ENCODE peak calls at places on chromosome 5, in ten cellular contexts. Q is IMR-90, G is Peyer's patch, E is stomach, O is heart left ventricle, T is HCT116, J is tibial nerve, L is uterus, R is adrenal gland, K is A549. W is an unnamed sample.
A peak's percentile ranks its signal among the peaks of the same experiment; 100 is the strongest.

GRCh38 chr5:38673671-38674071 is 117.2 kb upstream of the LIFR start:
- DNase-seq in T (peak; percentile 6), R (no peak), G (no peak), J (no peak), L (no peak), Q (no peak), K (peak; percentile 50), E (no peak), O (no peak), W (no peak)

GRCh38 chr5:50562694-50563093 is 103.7 kb upstream of the PARP8 start:
- DNase-seq in L (no peak), R (no peak), K (no peak), G (no peak), T (no peak), O (no peak), J (no peak), E (no peak), Q (no peak), W (no peak)

GRCh38 chr5:143054480-143054941 is 284.3 kb downstream of the ARHGAP26 start:
- DNase-seq in K (no peak), J (no peak), G (no peak), L (no peak), Q (peak; percentile 60), R (no peak), T (no peak), E (no peak), O (no peak), W (no peak)

GRCh38 chr5:71482132-71482531 is 26.7 kb downstream of the BDP1 start:
- DNase-seq in J (peak; percentile 19), K (peak; percentile 63), O (no peak), L (no peak), G (no peak), T (no peak), E (no peak), R (peak; percentile 58), Q (peak; percentile 38), W (no peak)

GRCh38 chr5:69468631-69469030 is 24.0 kb upstream of the OCLN start:
- DNase-seq in T (no peak), J (no peak), K (no peak), L (no peak), Q (no peak), R (no peak), G (no peak), E (no peak), O (no peak), W (no peak)

GRCh38 chr5:103582364-103582763 is 19.8 kb upstream of the NUDT12 start:
- DNase-seq in E (no peak), Q (peak; percentile 50), G (peak; percentile 60), O (no peak), R (peak; percentile 30), T (peak; percentile 53), L (no peak), K (peak; percentile 59), J (no peak), W (peak; percentile 41)

GRCh38 chr5:177472460-177473441 is 683 bp downstream of the DBN1 start:
- DNase-seq in E (peak; percentile 52), J (no peak), Q (no peak), L (no peak), R (no peak), O (no peak), K (no peak), T (no peak), G (peak; percentile 74), W (no peak)

GRCh38 chr5:68932830-68933434 is 160.9 kb upstream of the SLC30A5 start:
- DNase-seq in T (peak; percentile 7), L (no peak), R (no peak), J (no peak), Q (no peak), K (peak; percentile 38), E (no peak), O (no peak), G (no peak), W (peak; percentile 49)

GRCh38 chr5:133824661-133825254 is 143.7 kb downstream of the C5orf15 start:
- DNase-seq in K (no peak), L (no peak), T (no peak), Q (no peak), G (peak; percentile 44), O (no peak), J (no peak), R (no peak), E (no peak), W (no peak)

GRCh38 chr5:54254482-54255198 is 55.7 kb downstream of the ARL15 start:
- DNase-seq in Q (no peak), G (no peak), O (no peak), J (no peak), L (no peak), T (no peak), E (no peak), K (peak; percentile 6), R (peak; percentile 29), W (no peak)

GRCh38 chr5:148864113-148864841 is 37.9 kb downstream of the ADRB2 start:
- DNase-seq in J (no peak), O (no peak), Q (peak; percentile 62), T (no peak), G (no peak), L (no peak), K (no peak), R (no peak), E (no peak), W (no peak)

DNA sequence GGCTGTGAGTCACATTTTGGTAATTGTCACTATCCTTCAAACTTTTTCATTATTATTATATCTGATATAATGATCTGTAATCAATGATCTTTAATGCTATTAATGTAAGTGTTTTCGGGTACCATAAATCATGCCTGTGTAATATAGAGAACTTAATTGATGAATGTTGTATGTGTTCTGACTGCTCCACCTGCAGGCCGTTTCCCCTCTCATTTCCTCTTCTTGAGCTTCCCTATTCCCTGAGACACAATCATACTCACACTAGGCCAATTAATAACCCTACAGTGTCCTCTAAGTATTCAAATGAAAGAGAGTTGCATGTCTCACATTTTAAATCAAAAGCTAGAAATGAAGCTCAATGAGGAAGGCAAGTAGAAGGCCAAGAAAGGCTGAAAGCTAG is 420.9 kb upstream of the SGCD start:
- DNase-seq in K (no peak), G (no peak), T (no peak), Q (no peak), L (no peak), R (no peak), E (no peak), J (no peak), O (no peak), W (no peak)
- TF ChIP-seq CTCF in K (no peak), G (peak; percentile 7), T (no peak), Q (no peak), L (no peak), R (no peak), E (no peak), J (no peak), O (no peak), W (no peak)

GRCh38 chr5:14173419-14174234 is 30.5 kb downstream of the TRIO start:
- DNase-seq in L (no peak), J (no peak), O (no peak), T (no peak), Q (no peak), K (no peak), G (no peak), R (no peak), E (no peak), W (no peak)

GRCh38 chr5:14172149-14172795 is 29.1 kb downstream of the TRIO start:
- DNase-seq in E (no peak), K (no peak), L (no peak), R (no peak), J (no peak), G (no peak), O (no peak), Q (no peak), T (no peak), W (no peak)

GRCh38 chr5:14174235-14174636 is 31.1 kb downstream of the TRIO start:
- DNase-seq in E (no peak), J (no peak), G (no peak), K (no peak), T (no peak), R (no peak), O (no peak), Q (peak; percentile 56), L (no peak), W (no peak)

GRCh38 chr5:14171091-14171490 is 27.9 kb downstream of the TRIO start:
- DNase-seq in G (no peak), Q (peak; percentile 74), O (no peak), L (no peak), T (no peak), E (no peak), J (no peak), R (no peak), K (no peak), W (no peak)

DNA sequence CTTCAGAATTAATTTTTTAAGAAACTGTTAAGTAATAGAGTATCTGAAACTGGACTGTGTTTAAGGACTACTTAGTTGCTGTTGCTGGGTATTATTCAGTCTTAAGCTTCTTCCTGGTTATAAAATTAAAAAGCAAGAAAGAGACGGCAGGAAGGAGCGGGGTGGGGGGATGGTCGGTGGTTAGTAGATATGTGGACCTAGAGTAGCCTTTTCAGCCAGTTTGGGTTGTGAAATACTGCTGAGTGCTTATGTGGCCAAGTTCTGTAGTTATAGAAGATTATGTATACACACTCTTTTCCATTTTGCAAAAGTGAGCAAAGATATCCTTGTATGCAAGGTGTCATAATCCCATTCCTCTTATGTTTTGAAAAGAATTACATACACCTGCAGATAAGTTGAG is 28.5 kb downstream of the TRIO start:
- DNase-seq in T (no peak), R (no peak), Q (peak; percentile 85), L (no peak), E (no peak), K (no peak), G (no peak), J (no peak), O (no peak), W (no peak)
- H3K27ac ChIP-seq in T (no peak overlapping the region), R (no peak overlapping the region), Q (peak overlapping the region; percentile 66), L (no peak overlapping the region), E (no peak overlapping the region), K (peak overlapping the region; percentile 63), G (peak overlapping the region; percentile 12), J (no peak overlapping the region), O (no peak overlapping the region), W (no peak overlapping the region)

GRCh38 chr5:150523472-150524350 is 15.8 kb downstream of the NDST1 start:
- DNase-seq in R (no peak), J (peak; percentile 52), L (peak; percentile 58), T (peak; percentile 50), Q (peak; percentile 81), G (peak; percentile 63), O (peak; percentile 54), E (peak; percentile 40), K (peak; percentile 87), W (peak; percentile 71)
- TF ChIP-seq POLR2A in R (no peak), J (no peak), L (no peak), T (no peak), Q (no peak), G (no peak), O (no peak), E (no peak), K (no peak), W (no peak)

GRCh38 chr5:56314536-56314935 is 81.4 kb upstream of the ANKRD55 start:
- DNase-seq in J (no peak), K (peak; percentile 40), Q (no peak), T (no peak), O (peak; percentile 60), E (no peak), G (no peak), L (no peak), R (no peak), W (peak; percentile 76)
- TF ChIP-seq CTCF in J (no peak), K (peak; percentile 56), Q (peak; percentile 10), T (no peak), O (peak; percentile 76), E (no peak), G (peak; percentile 42), L (no peak), R (no peak), W (peak; percentile 7)

GRCh38 chr5:56837386-56837785 is 22.0 kb downstream of the MAP3K1 start:
- DNase-seq in G (no peak), E (no peak), J (no peak), L (no peak), K (no peak), T (no peak), O (no peak), Q (no peak), R (no peak), W (no peak)
- H3K27ac ChIP-seq in G (no peak overlapping the region), E (no peak overlapping the region), J (peak overlapping the region; percentile 40), L (peak overlapping the region; percentile 5), K (peak overlapping the region; percentile 15), T (no peak overlapping the region), O (peak overlapping the region; percentile 36), Q (peak overlapping the region; percentile 28), R (no peak overlapping the region), W (no peak overlapping the region)

W was measured in testis.